ENCODE peak calls at places on chromosomes 7 and 10, in seven cellular contexts. Z is coronary artery; X is mesenteric fat pad; T is progenitor cell of endocrine pancreas; A is GM03348; Y is H54; V is naive thymus-derived CD4-positive, alpha-beta T cell. R is an unnamed sample.

GRCh38 chr7:123024989-123025758 is 29.7 kb upstream of the TAS2R16 start:
- DNase-seq in Z (no peak), X (no peak), T (no peak), A (no peak), Y (no peak), V (no peak), R (no peak)

GRCh38 chr7:73429218-73429617 is 4.4 kb upstream of the FZD9 start:
- DNase-seq in Z (no peak), X (no peak), T (no peak), A (no peak), Y (no peak), V (no peak), R (no peak)

GRCh38 chr10:24418532-24418931 is 209.6 kb downstream of the KIAA1217 start:
- DNase-seq in Z (no peak), X (no peak), T (no peak), A (no peak), Y (no peak), V (no peak), R (no peak)

GRCh38 chr7:141053626-141054025 is 20.2 kb upstream of the TMEM178B start:
- DNase-seq in Z (no peak), X (no peak), T (no peak), A (no peak), Y (no peak), V (peak), R (no peak)

GRCh38 chr10:93999401-93999851 is 5.7 kb downstream of the PLCE1 start:
- DNase-seq in Z (peak), X (no peak), T (no peak), A (peak), Y (no peak), V (no peak), R (no peak)

GRCh38 chr10:62017141-62017870 is 115.8 kb downstream of the ARID5B start:
- DNase-seq in Z (no peak), X (no peak), T (no peak), A (peak), Y (no peak), V (no peak), R (peak)

GRCh38 chr10:132609211-132609610 is 71.6 kb downstream of the INPP5A start:
- DNase-seq in Z (peak), X (peak), T (no peak), A (no peak), Y (no peak), V (no peak), R (no peak)

GRCh38 chr10:11541296-11541695 is 70.2 kb downstream of the USP6NL start:
- DNase-seq in Z (no peak), X (no peak), T (no peak), A (no peak), Y (no peak), V (no peak), R (no peak)

R was measured in GM04503.